ENCODE peak calls at places on chromosomes 12 and 14, in eight cellular contexts. C is MCF 10A, A is progenitor cell of endocrine pancreas, L is endothelial cell, J is CD14-positive monocyte, I is mesothelial cell of epicardium, U is fibroblast of the aortic adventitia, T is upper lobe of left lung. H is an unnamed sample.

GRCh38 chr14:102140027-102140749 is 491 bp downstream of the WDR20 start:
- DNase-seq in C (peak), A (peak), L (peak), J (peak), I (no peak), U (no peak), T (peak), H (peak)

GRCh38 chr12:121124402-121125109 is 8.1 kb upstream of the P2RX7 start:
- DNase-seq in C (peak), A (no peak), L (no peak), J (no peak), I (no peak), U (peak), T (no peak), H (peak)

GRCh38 chr12:50786498-50787231 is 22.8 kb downstream of the ATF1 start:
- DNase-seq in C (peak), A (no peak), L (no peak), J (no peak), I (no peak), U (peak), T (no peak), H (peak)

GRCh38 chr14:61429316-61429715 is 107.9 kb downstream of the PRKCH start:
- DNase-seq in C (no peak), A (no peak), L (no peak), J (no peak), I (no peak), U (no peak), T (no peak), H (no peak)

GRCh38 chr12:2212537-2212936 is 159.8 kb downstream of the CACNA1C start:
- DNase-seq in C (no peak), A (no peak), L (no peak), J (no peak), I (no peak), U (no peak), T (no peak), H (no peak)

GRCh38 chr14:35754671-35755070 is 54.4 kb downstream of the RALGAPA1 start:
- DNase-seq in C (no peak), A (no peak), L (no peak), J (no peak), I (no peak), U (no peak), T (no peak), H (no peak)

GRCh38 chr12:106078358-106079025 is 60.3 kb downstream of the NUAK1 start:
- DNase-seq in C (peak), A (no peak), L (no peak), J (no peak), I (no peak), U (peak), T (no peak), H (peak)

GRCh38 chr12:88393017-88393767 is 187.1 kb downstream of the KITLG start:
- DNase-seq in C (peak), A (no peak), L (no peak), J (no peak), I (no peak), U (no peak), T (no peak), H (no peak)

GRCh38 chr12:112105891-112106290 is 2.7 kb downstream of the NAA25 start:
- DNase-seq in C (no peak), A (no peak), L (no peak), J (no peak), I (no peak), U (no peak), T (no peak), H (no peak)

GRCh38 chr14:76348898-76349297 is 27.0 kb upstream of the ESRRB start:
- DNase-seq in C (peak), A (no peak), L (no peak), J (no peak), I (no peak), U (peak), T (peak), H (peak)

GRCh38 chr12:132886529-132887477 is 602 bp downstream of the CHFR start:
- DNase-seq in C (no peak), A (peak), L (peak), J (no peak), I (no peak), U (peak), T (peak), H (no peak)

GRCh38 chr12:33605776-33606175 is 166.2 kb upstream of the SYT10 start:
- DNase-seq in C (peak), A (no peak), L (peak), J (no peak), I (no peak), U (peak), T (no peak), H (no peak)

GRCh38 chr14:60051690-60052324 is 39.9 kb upstream of the PCNX4 start:
- DNase-seq in C (no peak), A (no peak), L (no peak), J (no peak), I (no peak), U (peak), T (no peak), H (no peak)

GRCh38 chr14:75283162-75283883 is 4.7 kb downstream of the FOS start:
- DNase-seq in C (no peak), A (no peak), L (no peak), J (peak), I (no peak), U (peak), T (no peak), H (peak)
- TF ChIP-seq CTCF in C (peak), A (no peak), L (no peak), J (peak), I (no peak), U (peak), T (peak), H (peak)

DNA sequence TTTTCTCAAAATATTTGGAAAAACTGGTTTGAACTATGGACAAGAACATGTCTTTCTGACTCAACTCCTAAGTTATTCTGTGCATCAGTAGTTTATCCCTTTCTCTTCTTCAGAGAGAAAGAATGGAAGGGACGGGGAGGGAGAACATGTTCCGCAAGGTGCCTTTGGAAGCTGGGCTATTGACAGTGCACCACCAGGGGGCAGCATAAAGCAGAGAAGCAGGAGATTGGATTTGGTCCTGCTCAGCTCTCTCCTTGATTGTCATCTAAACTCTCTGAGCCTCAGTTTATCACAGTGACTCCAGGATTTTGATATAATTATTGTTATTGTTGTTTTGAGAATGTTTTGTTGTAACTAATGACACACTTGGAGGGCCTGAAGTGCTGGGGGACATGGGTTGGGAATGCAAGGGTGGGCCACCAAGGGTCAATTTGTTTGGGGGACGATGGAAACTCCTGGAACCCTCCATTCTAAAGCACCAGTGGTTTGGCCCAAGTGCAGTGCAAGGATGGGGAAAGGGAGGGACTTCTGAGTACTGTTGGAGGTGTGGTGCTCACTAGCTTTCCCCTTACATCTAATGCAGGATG is 45.3 kb upstream of the ANO6 start:
- DNase-seq in C (peak), A (peak), L (peak), J (peak), I (peak), U (peak), T (no peak), H (peak)
- TF ChIP-seq CTCF in C (peak), A (peak), L (peak), J (peak), I (peak), U (peak), T (peak), H (peak)

GRCh38 chr14:54353266-54353665 is 43.5 kb upstream of the CDKN3 start:
- DNase-seq in C (no peak), A (no peak), L (no peak), J (no peak), I (no peak), U (no peak), T (no peak), H (no peak)
- TF ChIP-seq CTCF in C (no peak), A (no peak), L (no peak), J (no peak), I (no peak), U (no peak), T (no peak), H (no peak)

GRCh38 chr12:53031616-53032015 is 18.2 kb upstream of the TNS2 start:
- DNase-seq in C (no peak), A (no peak), L (no peak), J (no peak), I (no peak), U (no peak), T (no peak), H (no peak)
- TF ChIP-seq CTCF in C (no peak), A (no peak), L (no peak), J (no peak), I (no peak), U (no peak), T (no peak), H (peak)

GRCh38 chr12:92244036-92244435 is 98.4 kb upstream of the BTG1 start:
- DNase-seq in C (peak), A (no peak), L (no peak), J (no peak), I (no peak), U (peak), T (no peak), H (no peak)
- TF ChIP-seq CTCF in C (no peak), A (no peak), L (no peak), J (no peak), I (no peak), U (no peak), T (peak), H (no peak)

H was measured in HFFc6.